ENCODE peak calls at places on chromosomes 13 and 19, in four cellular contexts. O, M, U and D are unnamed samples.

GRCh38 chr19:459724-460511 is 915 bp downstream of the SHC2 start:
- DNase-seq in O (peak), M (peak), U (no peak), D (peak)

GRCh38 chr19:18107235-18108083 is 9.9 kb downstream of the MAST3 start:
- DNase-seq in O (no peak), M (no peak), U (no peak), D (peak)

GRCh38 chr19:2561895-2562294 is 86.0 kb downstream of the GADD45B start:
- DNase-seq in O (no peak), M (no peak), U (no peak), D (peak)

GRCh38 chr13:28792992-28793391 is 27.1 kb upstream of the MTUS2 start:
- DNase-seq in O (no peak), M (no peak), U (no peak), D (no peak)

GRCh38 chr19:3604987-3605343 is 1.7 kb downstream of the TBXA2R start:
- DNase-seq in O (no peak), M (no peak), U (no peak), D (peak)

GRCh38 chr19:40736661-40737060 is 13.6 kb downstream of the ACTMAP start:
- DNase-seq in O (no peak), M (no peak), U (no peak), D (no peak)

GRCh38 chr13:89150362-89150761 is 1479.2 kb downstream of the SLITRK5 start:
- DNase-seq in O (no peak), M (peak), U (no peak), D (no peak)

GRCh38 chr13:79307433-79307861 is 98.6 kb downstream of the RBM26 start:
- DNase-seq in O (peak), M (peak), U (no peak), D (no peak)

GRCh38 chr19:43465468-43466120 is at the start of gene LYPD3:
- DNase-seq in O (no peak), M (no peak), U (peak), D (no peak)

GRCh38 chr13:100506600-100507422 is 81.8 kb downstream of the GGACT start:
- DNase-seq in O (no peak), M (no peak), U (no peak), D (no peak)
- H3K4me3 ChIP-seq in O (no peak), M (no peak), U (no peak), D (no peak)

GRCh38 chr13:95870421-95870820 is 182.8 kb downstream of the UGGT2 start:
- DNase-seq in O (no peak), M (no peak), U (no peak), D (no peak)

GRCh38 chr13:95862401-95862800 is 185.5 kb downstream of the DNAJC3 start:
- DNase-seq in O (no peak), M (no peak), U (no peak), D (no peak)

DNA sequence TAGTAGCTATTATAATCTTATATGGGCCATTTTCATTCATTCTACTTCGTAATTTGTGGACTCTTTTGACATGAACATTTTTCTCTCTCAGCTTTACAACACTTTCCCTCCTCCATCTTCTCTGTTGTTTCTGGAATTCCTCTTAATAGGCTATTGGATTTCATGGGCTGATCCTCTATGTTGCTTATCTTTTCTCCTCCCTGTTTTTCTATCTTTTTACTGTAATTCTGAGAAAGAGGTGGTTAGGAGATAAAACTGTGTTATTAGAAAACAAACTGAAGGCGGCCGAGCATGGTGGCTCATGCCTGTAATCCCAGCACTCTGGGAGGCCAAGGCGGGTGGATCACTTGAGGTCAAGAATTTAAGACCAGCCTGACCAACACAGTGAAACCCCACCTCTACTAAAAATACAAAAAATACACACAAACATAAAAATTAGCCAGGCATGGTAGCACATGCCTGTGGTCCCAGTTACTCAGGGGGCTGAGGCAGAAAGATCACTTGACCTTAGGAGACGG is 188.1 kb downstream of the UGGT2 start:
- DNase-seq in O (no peak), M (no peak), U (no peak), D (no peak)
- TF ChIP-seq MAX in O (no peak), M (no peak), U (no peak), D (no peak)

DNA sequence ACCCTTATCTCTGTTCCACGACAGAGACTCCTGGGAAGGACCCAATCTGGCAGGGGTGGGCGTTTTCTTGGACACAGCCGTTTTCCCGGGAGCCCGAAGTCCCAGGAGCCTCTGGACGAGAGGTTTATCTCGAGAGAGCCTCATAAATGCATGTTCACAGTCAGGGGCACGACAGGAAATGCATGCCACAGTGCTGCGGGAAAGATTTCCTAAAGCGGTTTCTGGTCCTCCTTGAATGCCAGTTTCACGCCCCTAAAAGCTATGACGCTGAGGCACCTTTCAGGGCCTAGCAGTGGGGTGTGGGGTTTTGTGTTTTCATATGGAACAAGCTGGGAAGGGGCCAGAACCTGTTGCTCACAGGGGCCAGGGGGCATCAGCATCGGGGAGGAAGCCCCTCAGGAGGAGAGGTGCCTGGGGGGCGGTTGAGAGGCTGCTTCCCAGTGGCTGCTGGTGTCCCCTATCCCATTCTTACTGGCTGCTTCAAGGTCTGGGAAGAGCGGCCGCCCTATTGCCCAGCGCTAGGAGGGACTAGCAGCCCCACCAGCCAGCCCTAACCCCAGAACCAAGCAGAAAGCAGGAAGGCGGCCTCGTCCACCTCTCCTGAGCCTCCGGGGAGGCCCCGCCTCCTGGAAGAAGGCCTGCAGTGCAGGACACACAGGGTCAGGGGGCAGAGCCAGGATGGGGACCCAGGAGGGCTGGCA is 157.0 kb downstream of the KDM4B start:
- DNase-seq in O (no peak), M (no peak), U (no peak), D (no peak)
- H3K4me3 ChIP-seq in O (no peak), M (no peak), U (no peak), D (no peak)

DNA sequence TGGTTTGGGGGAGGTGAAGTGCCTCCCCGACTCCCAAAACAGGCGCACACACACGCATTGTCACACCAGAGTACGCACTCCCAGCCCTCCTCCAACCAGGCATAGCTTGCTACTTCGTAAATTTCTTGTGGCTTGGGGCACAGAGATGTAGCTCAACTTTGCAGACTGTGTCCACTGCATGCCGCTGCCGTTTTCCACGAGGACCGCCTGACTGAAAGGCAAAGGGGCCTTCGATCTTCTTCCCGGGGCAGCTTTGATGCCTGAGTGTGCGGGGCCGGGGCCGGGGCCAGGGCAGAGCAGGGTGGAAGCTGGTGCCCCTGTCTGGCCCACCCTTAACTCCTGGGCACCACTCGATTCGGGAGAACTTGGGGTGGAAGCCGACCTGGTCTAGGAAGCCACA is 5.7 kb upstream of the TSHZ3 start:
- DNase-seq in O (no peak), M (no peak), U (no peak), D (no peak)
- TF ChIP-seq MAX in O (no peak), M (no peak), U (no peak), D (no peak)